ENCODE peak calls at places on chromosomes 4 and X, in four cellular contexts. G is ureter, I is bronchial epithelial cell, C is pons. N is an unnamed sample.

GRCh38 chr4:145546556-145546955 is 64.9 kb downstream of the SMAD1 start:
- DNase-seq in I (peak), C (no peak), G (no peak), N (no peak)

GRCh38 chrX:7709845-7710244 is 133.1 kb upstream of the VCX start:
- DNase-seq in G (no peak), I (no peak), C (no peak), N (no peak)

GRCh38 chr4:149980941-149981340 is 97.3 kb upstream of the DCLK2 start:
- DNase-seq in G (peak), I (peak), C (peak), N (peak)

GRCh38 chr4:78213218-78213617 is 156.1 kb downstream of the FRAS1 start:
- DNase-seq in C (no peak), G (no peak), I (peak), N (no peak)

GRCh38 chr4:112905728-112906127 is 143.7 kb upstream of the ANK2 start:
- DNase-seq in I (no peak), G (no peak), C (no peak), N (no peak)

GRCh38 chrX:12210921-12211320 is 72.6 kb downstream of the FRMPD4 start:
- DNase-seq in C (no peak), G (no peak), I (peak), N (peak)

GRCh38 chr4:185587444-185588161 is 52.3 kb upstream of the PDLIM3 start:
- DNase-seq in C (no peak), G (no peak), I (no peak), N (no peak)

GRCh38 chr4:80539190-80539589 is 203.7 kb downstream of the CFAP299 start:
- DNase-seq in I (no peak), C (no peak), G (no peak), N (no peak)

GRCh38 chr4:71639380-71639779 is 144.5 kb downstream of the GC start:
- DNase-seq in G (no peak), C (no peak), I (no peak), N (no peak)

GRCh38 chrX:45903781-45904201 is 641.4 kb downstream of the ZNF674 start:
- DNase-seq in G (no peak), I (peak), C (no peak), N (no peak)

GRCh38 chr4:22672519-22672918 is 20.2 kb upstream of the GBA3 start:
- DNase-seq in C (no peak), I (no peak), G (no peak), N (no peak)

GRCh38 chr4:134070174-134070573 is 131.4 kb downstream of the PABPC4L start:
- DNase-seq in C (no peak), I (no peak), G (no peak), N (no peak)

GRCh38 chr4:73451404-73451803 is 15.4 kb downstream of the AFP start:
- DNase-seq in G (no peak), I (no peak), C (no peak), N (no peak)

GRCh38 chr4:127355738-127356137 is 277.0 kb upstream of the INTU start:
- DNase-seq in I (no peak), C (no peak), G (no peak), N (no peak)

GRCh38 chr4:127309360-127310095 is 323.2 kb upstream of the INTU start:
- DNase-seq in G (no peak), C (no peak), I (no peak), N (no peak)

GRCh38 chrX:72367524-72367923 is 61.8 kb upstream of the CITED1 start:
- DNase-seq in I (no peak), G (no peak), C (no peak), N (no peak)

N was measured in prostate gland.